ENCODE peak calls at places on chromosomes 7 and 10, in four cellular contexts. X is NCI-H2029 treated with DMSO at 0.1 percent for 48 hours; A is ELF-1; W is effector memory CD8-positive, alpha-beta T cell. B is an unnamed sample.

GRCh38 chr10:97319671-97320479 is 804 bp downstream of the FRAT1 start:
- DNase-seq in X (no peak), A (peak; percentile 72), W (peak; percentile 65), B (peak; percentile 54)

GRCh38 chr10:63464402-63465292 is 1.1 kb downstream of the JMJD1C start:
- DNase-seq in A (no peak), X (no peak), W (no peak), B (no peak)

GRCh38 chr10:16586358-16587138 is 64.9 kb upstream of the C1QL3 start:
- DNase-seq in X (no peak), A (no peak), W (no peak), B (no peak)

GRCh38 chr7:83204715-83205114 is 42.0 kb upstream of the PCLO start:
- DNase-seq in A (no peak), X (no peak), W (no peak), B (no peak)

GRCh38 chr7:85104432-85105205 is 82.2 kb downstream of the SEMA3D start:
- DNase-seq in X (no peak), W (no peak), A (no peak), B (no peak)

GRCh38 chr10:120495226-120495625 is 38.2 kb downstream of the PLPP4 start:
- DNase-seq in W (no peak), A (no peak), X (no peak), B (no peak)

GRCh38 chr10:64396105-64396504 is 874.9 kb downstream of the REEP3 start:
- DNase-seq in X (no peak), A (no peak), W (no peak), B (peak; percentile 11)

GRCh38 chr7:129210256-129210988 is 14.4 kb upstream of the AHCYL2 start:
- DNase-seq in A (peak; percentile 70), W (peak; percentile 50), X (peak; percentile 39), B (peak; percentile 46)

GRCh38 chr10:120841522-120842189 is 9.5 kb upstream of the WDR11 start:
- DNase-seq in A (no peak), W (no peak), X (no peak), B (no peak)

B was measured in neuronal stem cell.